ENCODE peak calls at places on chromosome 6, in six cellular contexts. O, H, T, V, W and R are unnamed samples.
A peak's percentile ranks its signal among the peaks of the same experiment; 100 is the strongest.

GRCh38 chr6:44237021-44237812 is 9.7 kb upstream of the HSP90AB1 start:
- DNase-seq in W (peak; percentile 80), H (peak; percentile 88), T (peak; percentile 55), V (peak; percentile 75), O (peak; percentile 97), R (peak; percentile 89)

GRCh38 chr6:160005861-160006540 is 37.1 kb downstream of the IGF2R start:
- DNase-seq in H (peak; percentile 43), O (peak; percentile 58), V (no peak), T (peak; percentile 77), W (no peak), R (peak; percentile 47)

GRCh38 chr6:21615504-21615903 is 22.0 kb downstream of the SOX4 start:
- DNase-seq in W (no peak), H (peak; percentile 26), V (no peak), O (peak; percentile 48), T (no peak), R (no peak)

GRCh38 chr6:147906361-147906760 is 397.9 kb downstream of the SAMD5 start:
- DNase-seq in H (no peak), V (no peak), W (no peak), O (peak; percentile 1), T (no peak), R (no peak)

GRCh38 chr6:53107091-53107490 is 41.5 kb downstream of the GCM1 start:
- DNase-seq in W (no peak), T (no peak), V (no peak), H (peak; percentile 49), O (peak; percentile 52), R (no peak)

GRCh38 chr6:103783344-103783743 is 1076.4 kb downstream of the HACE1 start:
- DNase-seq in H (no peak), O (no peak), W (no peak), V (no peak), T (no peak), R (no peak)

GRCh38 chr6:73969982-73970960 is 274.3 kb downstream of the CD109 start:
- DNase-seq in W (peak; percentile 10), H (peak; percentile 69), O (peak; percentile 66), V (no peak), T (no peak), R (no peak)

GRCh38 chr6:109071125-109071917 is 23.3 kb downstream of the SESN1 start:
- DNase-seq in W (no peak), H (no peak), T (no peak), V (no peak), O (no peak), R (no peak)

GRCh38 chr6:39508513-39508912 is 186.0 kb upstream of the KCNK16 start:
- DNase-seq in V (no peak), W (no peak), O (no peak), T (no peak), H (no peak), R (no peak)

GRCh38 chr6:41448256-41448655 is 97.9 kb upstream of the FOXP4 start:
- DNase-seq in W (no peak), V (no peak), O (no peak), T (no peak), H (no peak), R (no peak)

GRCh38 chr6:27518881-27519795 is 46.2 kb upstream of the ZNF184 start:
- DNase-seq in O (peak; percentile 92), H (peak; percentile 95), T (peak; percentile 64), V (peak; percentile 34), W (peak; percentile 56), R (peak; percentile 33)

GRCh38 chr6:17584241-17584803 is 15.8 kb upstream of the FAM8A1 start:
- DNase-seq in T (peak; percentile 29), W (peak; percentile 62), H (peak; percentile 88), V (no peak), O (peak; percentile 80), R (no peak)

GRCh38 chr6:54907316-54907715 is 60.7 kb downstream of the FAM83B start:
- DNase-seq in T (no peak), O (no peak), H (no peak), W (no peak), V (no peak), R (no peak)

GRCh38 chr6:145278163-145278807 is 457.0 kb downstream of the EPM2A start:
- DNase-seq in W (no peak), V (no peak), T (no peak), O (peak; percentile 52), H (peak; percentile 6), R (no peak)

GRCh38 chr6:20213271-20213798 is 1.1 kb upstream of the MBOAT1 start:
- DNase-seq in O (no peak), T (no peak), W (no peak), H (no peak), V (no peak), R (no peak)

GRCh38 chr6:35725721-35726438 is 11.0 kb upstream of the ARMC12 start:
- DNase-seq in W (no peak), H (no peak), T (no peak), O (peak; percentile 72), V (no peak), R (peak; percentile 75)